ENCODE peak calls at places on chromosome 11, in nine cellular contexts. K is dorsolateral prefrontal cortex, C is AG09309, H is ovary, B is GM12865, S is lower lobe of right lung, W is AG04450, E is IMR-90, G is psoas muscle. Z is an unnamed sample.

GRCh38 chr11:45100338-45100737 is 46.1 kb upstream of the PRDM11 start:
- DNase-seq in C (no peak), H (no peak), E (peak), W (no peak), K (no peak), G (no peak), B (peak), S (no peak), Z (peak)

GRCh38 chr11:23509023-23509422 is 648.7 kb upstream of the CCDC179 start:
- DNase-seq in W (peak), B (no peak), G (no peak), K (no peak), E (peak), C (peak), H (no peak), S (no peak), Z (peak)

GRCh38 chr11:105226062-105226461 is 86.5 kb upstream of the CARD18 start:
- DNase-seq in B (no peak), E (peak), C (no peak), G (no peak), H (no peak), K (no peak), S (no peak), W (no peak), Z (no peak)

GRCh38 chr11:17812286-17813187 is 78.0 kb downstream of the KCNC1 start:
- DNase-seq in B (no peak), H (no peak), K (no peak), S (no peak), W (no peak), G (no peak), C (no peak), E (no peak), Z (peak)

GRCh38 chr11:22670803-22671202 is 4.4 kb downstream of the GAS2 start:
- DNase-seq in K (no peak), H (no peak), E (peak), B (peak), C (no peak), G (no peak), S (no peak), W (no peak), Z (peak)

GRCh38 chr11:74783241-74783871 is 34.7 kb downstream of the RNF169 start:
- DNase-seq in K (no peak), B (peak), G (no peak), S (no peak), W (no peak), H (no peak), E (peak), C (peak), Z (peak)

GRCh38 chr11:121367434-121367833 is 74.9 kb downstream of the SC5D start:
- DNase-seq in S (no peak), K (no peak), B (peak), E (peak), C (no peak), G (no peak), H (no peak), W (no peak), Z (no peak)

GRCh38 chr11:27460571-27460970 is 12.0 kb downstream of the LGR4 start:
- DNase-seq in K (no peak), B (no peak), E (no peak), S (no peak), C (no peak), W (no peak), G (no peak), H (no peak), Z (no peak)

GRCh38 chr11:13335319-13335718 is 57.7 kb downstream of the BMAL1 start:
- DNase-seq in S (peak), W (no peak), C (peak), H (peak), G (peak), E (peak), K (peak), B (peak), Z (peak)

GRCh38 chr11:121416909-121417567 is 35.1 kb upstream of the SORL1 start:
- DNase-seq in B (peak), G (peak), E (peak), C (peak), S (peak), K (peak), W (peak), H (peak), Z (peak)

GRCh38 chr11:118638726-118639125 is 31.3 kb downstream of the PHLDB1 start:
- DNase-seq in H (no peak), E (no peak), C (no peak), G (no peak), K (no peak), B (no peak), S (no peak), W (no peak), Z (no peak)

GRCh38 chr11:65767406-65767805 is 13.4 kb downstream of the AP5B1 start:
- DNase-seq in E (no peak), H (no peak), C (no peak), B (no peak), W (no peak), G (no peak), S (no peak), K (no peak), Z (peak)

GRCh38 chr11:75626692-75627536 is 41.9 kb downstream of the MAP6 start:
- DNase-seq in S (no peak), C (no peak), G (no peak), K (no peak), E (peak), H (no peak), B (no peak), W (no peak), Z (no peak)

GRCh38 chr11:104254347-104254746 is 90.4 kb upstream of the PDGFD start:
- DNase-seq in H (no peak), K (no peak), G (peak), W (no peak), C (no peak), S (no peak), B (peak), E (no peak), Z (peak)

GRCh38 chr11:126483796-126484195 is 128.3 kb downstream of the ST3GAL4 start:
- DNase-seq in W (no peak), C (no peak), H (peak), B (no peak), K (no peak), S (no peak), E (no peak), G (no peak), Z (no peak)

GRCh38 chr11:111570796-111571195 is 30.3 kb downstream of the LAYN start:
- DNase-seq in B (no peak), C (no peak), G (no peak), K (no peak), H (no peak), S (no peak), W (no peak), E (no peak), Z (no peak)

GRCh38 chr11:20125927-20126326 is 34.3 kb downstream of the DBX1 start:
- DNase-seq in W (peak), K (no peak), B (no peak), S (no peak), C (no peak), E (peak), G (no peak), H (no peak), Z (peak)

GRCh38 chr11:112968988-112969714 is 7.9 kb downstream of the NCAM1 start:
- DNase-seq in K (no peak), W (no peak), G (no peak), E (no peak), S (no peak), C (peak), B (no peak), H (no peak), Z (no peak)

GRCh38 chr11:113932788-113933187 is 28.2 kb downstream of the HTR3B start:
- DNase-seq in E (no peak), S (no peak), H (no peak), W (no peak), C (no peak), G (no peak), B (no peak), K (no peak), Z (no peak)

GRCh38 chr11:35487532-35488078 is 37.8 kb downstream of the PAMR1 start:
- DNase-seq in G (no peak), E (peak), W (no peak), H (no peak), S (no peak), K (no peak), B (no peak), C (no peak), Z (peak)

GRCh38 chr11:8531312-8531711 is 62.7 kb downstream of the STK33 start:
- DNase-seq in K (no peak), C (no peak), G (no peak), E (no peak), W (no peak), S (no peak), H (no peak), B (no peak), Z (no peak)

GRCh38 chr11:33060271-33060670 is 20.9 kb downstream of the TCP11L1 start:
- DNase-seq in C (no peak), S (no peak), G (no peak), W (no peak), H (no peak), E (no peak), B (no peak), K (no peak), Z (no peak)

GRCh38 chr11:85682330-85683305 is 3.4 kb downstream of the CCDC89 start:
- DNase-seq in C (no peak), W (peak), H (peak), S (peak), E (peak), B (peak), K (peak), G (peak), Z (peak)

GRCh38 chr11:122634507-122634906 is 21.0 kb upstream of the UBASH3B start:
- DNase-seq in H (no peak), C (no peak), S (peak), W (no peak), E (peak), B (no peak), K (no peak), G (peak), Z (peak)

GRCh38 chr11:116960916-116961315 is 123.5 kb upstream of the APOA1 start:
- DNase-seq in W (no peak), K (no peak), B (no peak), S (no peak), H (no peak), E (peak), C (no peak), G (no peak), Z (peak)

GRCh38 chr11:92852203-92852602 is 117.2 kb upstream of the MTNR1B start:
- DNase-seq in E (no peak), G (no peak), K (no peak), S (no peak), B (no peak), H (no peak), W (no peak), C (no peak), Z (no peak)

GRCh38 chr11:130979386-130979972 is 63.2 kb upstream of the SNX19 start:
- DNase-seq in E (peak), B (peak), C (peak), K (no peak), H (no peak), S (no peak), G (no peak), W (peak), Z (peak)

GRCh38 chr11:78037825-78038620 is 14.9 kb upstream of the KCTD14 start:
- DNase-seq in G (no peak), C (no peak), K (no peak), H (no peak), W (no peak), S (no peak), B (no peak), E (no peak), Z (no peak)

GRCh38 chr11:117693344-117693743 is 103.7 kb downstream of the DSCAML1 start:
- DNase-seq in S (no peak), B (no peak), K (no peak), W (no peak), G (no peak), C (no peak), H (no peak), E (no peak), Z (peak)

GRCh38 chr11:96272542-96273306 is 70.3 kb downstream of the MAML2 start:
- DNase-seq in H (no peak), G (no peak), K (no peak), S (no peak), E (peak), B (peak), W (no peak), C (no peak), Z (peak)

GRCh38 chr11:122671270-122671906 is 15.9 kb downstream of the UBASH3B start:
- DNase-seq in G (no peak), K (no peak), W (peak), H (no peak), S (no peak), B (no peak), E (peak), C (no peak), Z (no peak)

GRCh38 chr11:103529217-103529684 is 420.0 kb downstream of the DYNC2H1 start:
- DNase-seq in G (no peak), E (peak), C (peak), K (no peak), H (no peak), B (no peak), W (no peak), S (no peak), Z (peak)

DNA sequence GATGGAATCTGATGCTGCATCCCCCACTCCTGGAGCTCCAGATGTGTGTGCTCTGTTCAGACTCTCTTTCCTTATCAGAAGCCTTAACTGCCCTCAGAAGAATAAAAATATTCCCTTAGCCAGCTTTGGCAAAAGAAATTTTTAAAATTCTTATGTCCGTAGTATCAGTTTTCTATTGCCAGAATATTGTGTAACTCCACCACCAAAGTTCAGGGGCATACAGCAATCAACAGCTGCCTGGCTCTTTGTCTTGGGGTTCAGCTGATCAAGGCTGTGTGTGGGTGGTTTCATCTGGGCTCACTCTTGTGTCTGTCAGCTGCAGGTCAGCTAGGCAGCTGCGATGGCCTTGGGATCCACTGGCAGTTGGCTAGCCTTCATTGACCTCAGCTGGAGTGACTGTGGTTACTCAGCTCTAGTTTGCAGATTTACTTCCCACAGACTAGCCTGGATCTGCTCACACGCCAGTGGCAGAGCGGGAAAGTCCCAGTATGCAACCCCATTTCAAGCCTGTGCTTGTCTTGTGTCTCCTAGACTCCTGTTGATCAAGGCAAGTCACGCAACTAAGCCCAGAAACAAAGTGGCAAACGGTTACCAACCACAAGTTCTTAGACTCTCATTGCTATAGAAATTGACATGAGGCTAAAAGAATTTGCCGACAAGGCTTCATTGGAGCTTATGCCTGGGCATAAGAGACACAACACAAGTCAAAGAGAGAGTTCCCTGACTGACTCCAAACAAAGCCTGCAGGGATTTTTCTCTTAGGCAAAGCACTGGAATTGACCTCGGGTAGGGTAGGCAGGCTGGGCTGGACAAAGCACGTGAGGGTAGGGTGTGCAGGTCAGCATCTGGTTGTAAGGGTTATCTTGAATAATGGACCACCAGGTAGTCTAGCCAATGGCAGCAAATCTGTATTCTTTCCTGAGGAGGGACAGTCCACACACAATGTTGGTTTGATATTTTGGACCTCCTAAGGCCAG is 7.5 kb downstream of the TMEM138 start:
- DNase-seq in E (peak), W (peak), H (peak), G (peak), C (peak), S (no peak), K (no peak), B (peak), Z (peak)
- H3K4me3 ChIP-seq in E (no peak), W (no peak), H (no peak), G (no peak), C (no peak), S (no peak), K (no peak), B (no peak), Z (no peak)

DNA sequence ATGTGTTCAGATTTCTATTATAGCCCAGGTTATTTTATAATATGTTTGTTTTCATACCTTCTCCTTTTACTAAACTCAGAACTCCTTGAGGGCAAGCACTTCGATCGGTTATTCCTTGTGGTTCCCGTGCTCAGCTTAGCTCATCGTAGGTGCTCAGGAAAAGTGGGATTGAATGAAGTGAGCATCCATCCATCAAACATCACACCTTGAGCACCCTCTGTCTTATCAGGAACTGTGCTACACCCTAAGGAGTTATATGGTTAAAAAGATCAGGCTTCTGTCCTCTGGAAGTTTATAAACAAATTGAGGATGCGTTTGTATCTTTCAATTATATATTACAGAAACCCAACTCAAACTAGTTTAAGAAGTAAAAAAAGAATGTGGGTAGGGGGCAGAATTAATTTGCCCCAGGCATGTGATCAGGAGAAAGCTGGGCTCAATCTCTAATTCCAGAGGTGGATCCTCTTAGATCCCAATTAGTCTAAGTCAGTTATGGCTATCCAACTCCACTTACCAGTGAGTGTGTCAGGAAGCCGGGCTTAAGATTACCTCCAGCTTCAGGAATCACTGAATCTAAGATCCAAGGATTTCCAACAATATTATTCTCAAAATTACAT is 59.9 kb upstream of the RRAS2 start:
- DNase-seq in B (peak), C (no peak), S (no peak), W (no peak), E (peak), H (no peak), G (no peak), K (no peak), Z (peak)
- TF ChIP-seq CTCF in B (peak), C (peak), S (peak), W (peak), E (peak), H (no peak), G (no peak), K (no peak), Z (peak)

GRCh38 chr11:2316169-2316962 is 14.6 kb downstream of the TSPAN32 start:
- DNase-seq in S (peak), G (no peak), K (peak), W (no peak), H (no peak), E (no peak), C (no peak), B (no peak), Z (no peak)

GRCh38 chr11:2313051-2313951 is 11.5 kb downstream of the TSPAN32 start:
- DNase-seq in G (no peak), B (no peak), S (peak), K (peak), W (no peak), E (no peak), C (no peak), H (no peak), Z (no peak)

GRCh38 chr11:2314136-2314524 is 12.3 kb downstream of the TSPAN32 start:
- DNase-seq in W (no peak), S (peak), E (no peak), B (no peak), H (no peak), G (no peak), K (peak), C (no peak), Z (no peak)

GRCh38 chr11:2315395-2316168 is 13.8 kb downstream of the TSPAN32 start:
- DNase-seq in W (no peak), E (no peak), H (no peak), C (no peak), S (peak), B (no peak), G (no peak), K (no peak), Z (no peak)

DNA sequence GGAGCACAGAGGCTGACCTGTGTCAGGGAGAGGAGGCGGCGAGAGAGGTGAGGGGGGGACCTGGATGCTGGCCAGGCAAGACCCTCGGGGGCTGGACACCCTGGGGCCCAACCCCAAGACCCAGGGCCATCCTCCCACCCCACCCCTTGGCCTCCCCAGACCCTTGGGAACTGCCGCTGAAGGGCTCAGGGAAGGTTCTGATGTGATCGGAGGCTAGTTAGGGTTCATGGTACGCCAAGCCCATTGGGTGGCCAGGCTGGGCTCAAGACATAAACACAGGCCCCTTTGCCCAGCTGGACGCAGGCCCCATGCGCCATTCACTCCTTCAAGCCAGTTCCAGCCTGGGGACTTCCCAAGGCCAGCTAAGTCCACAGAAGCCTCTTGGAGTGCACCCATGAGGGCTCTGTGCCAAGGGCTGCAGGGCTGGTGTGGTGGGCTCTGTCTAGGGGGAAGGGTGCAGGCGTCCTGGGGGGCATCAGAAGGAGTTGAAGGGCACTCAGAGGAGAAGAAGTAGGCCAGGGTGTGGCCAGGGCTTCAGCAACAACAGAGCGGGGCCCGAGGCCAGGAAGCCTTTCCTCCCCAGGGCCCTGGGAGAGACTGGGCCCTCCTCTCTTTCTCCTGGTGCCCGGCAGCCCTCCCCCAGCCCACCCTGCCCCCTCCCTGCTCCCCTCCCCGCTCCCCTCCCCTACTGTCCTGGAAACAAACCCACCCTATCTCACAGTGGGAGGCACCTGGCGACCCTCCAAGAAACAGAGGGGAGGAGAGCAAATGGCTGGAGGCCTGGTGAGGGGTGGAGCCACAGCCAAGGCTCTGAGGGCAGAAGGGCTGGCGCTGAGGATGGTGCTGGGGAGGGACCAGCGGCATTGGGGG is 12.9 kb downstream of the TSPAN32 start:
- DNase-seq in K (peak), C (no peak), E (peak), H (peak), B (no peak), G (peak), W (peak), S (peak), Z (no peak)
- H3K4me3 ChIP-seq in K (no peak), C (no peak), E (no peak), H (no peak), B (no peak), G (no peak), W (no peak), S (peak), Z (no peak)

GRCh38 chr11:63491240-63491587 is 247 bp upstream of the PLAAT5 start:
- DNase-seq in K (no peak), W (no peak), S (no peak), G (no peak), H (no peak), B (no peak), E (no peak), C (no peak), Z (no peak)

GRCh38 chr11:63488789-63489188 is 2.2 kb downstream of the PLAAT5 start:
- DNase-seq in E (no peak), G (no peak), C (no peak), K (no peak), S (no peak), H (no peak), B (no peak), W (no peak), Z (no peak)

GRCh38 chr11:63491614-63492372 is 826 bp upstream of the PLAAT5 start:
- DNase-seq in S (no peak), K (no peak), C (no peak), B (peak), H (no peak), G (no peak), W (no peak), E (peak), Z (no peak)

GRCh38 chr11:63490551-63491239 is at the start of gene PLAAT5:
- DNase-seq in G (peak), K (no peak), B (peak), W (no peak), S (peak), H (peak), C (no peak), E (no peak), Z (no peak)

GRCh38 chr11:63489879-63490278 is 1.1 kb downstream of the PLAAT5 start:
- DNase-seq in C (no peak), W (no peak), G (no peak), B (peak), E (no peak), S (no peak), K (no peak), H (no peak), Z (no peak)
- TF ChIP-seq CTCF in C (no peak), W (no peak), G (no peak), B (no peak), E (no peak), S (no peak), K (no peak), H (no peak), Z (no peak)

Z was measured in epithelial cell of esophagus.